ENCODE peak calls at places on chromosomes 11 and 22, in seven cellular contexts. N, I, E, Z, F, X and H are unnamed samples.

GRCh38 chr11:74025467-74026166 is 16.7 kb upstream of the UCP3 start:
- DNase-seq in N (no peak), F (no peak), Z (no peak), I (peak; percentile 87), X (no peak), E (no peak), H (no peak)

GRCh38 chr11:112266410-112266778 is 5.7 kb upstream of the PLET1 start:
- DNase-seq in N (no peak), F (no peak), I (no peak), E (no peak), Z (no peak), X (no peak), H (no peak)

GRCh38 chr11:103047837-103048236 is 44.1 kb downstream of the DCUN1D5 start:
- DNase-seq in I (no peak), Z (no peak), E (no peak), X (no peak), F (no peak), N (no peak), H (no peak)

GRCh38 chr11:123246749-123247497 is 51.9 kb upstream of the CLMP start:
- DNase-seq in F (no peak), I (peak; percentile 92), N (peak; percentile 83), X (peak; percentile 82), Z (peak; percentile 71), E (peak; percentile 83), H (peak; percentile 68)

GRCh38 chr11:124987096-124987495 is 33.1 kb downstream of the CCDC15 start:
- DNase-seq in F (no peak), Z (no peak), N (no peak), I (no peak), X (no peak), E (no peak), H (no peak)

GRCh38 chr11:119493712-119494111 is 70.7 kb upstream of the THY1 start:
- DNase-seq in Z (no peak), X (peak; percentile 35), E (no peak), F (no peak), N (no peak), I (peak; percentile 69), H (no peak)

GRCh38 chr22:36383110-36383581 is 4.6 kb downstream of the MYH9 start:
- DNase-seq in F (no peak), I (peak; percentile 87), X (no peak), Z (no peak), E (no peak), N (no peak), H (no peak)

GRCh38 chr22:32531228-32531627 is 56.6 kb downstream of the FBXO7 start:
- DNase-seq in N (no peak), E (no peak), Z (no peak), I (no peak), X (no peak), F (no peak), H (no peak)

GRCh38 chr22:20297414-20298109 is 22.3 kb downstream of the DGCR6L start:
- DNase-seq in E (no peak), N (no peak), Z (no peak), I (no peak), X (no peak), F (no peak), H (no peak)

GRCh38 chr11:102476812-102477211 is 24.2 kb upstream of the TMEM123 start:
- DNase-seq in X (no peak), Z (no peak), N (no peak), E (no peak), I (peak; percentile 81), F (no peak), H (no peak)

GRCh38 chr11:95991545-95991944 is 67.6 kb upstream of the MTMR2 start:
- DNase-seq in N (no peak), Z (no peak), E (no peak), X (peak; percentile 34), I (no peak), F (no peak), H (no peak)

GRCh38 chr11:22822204-22822603 is 7.4 kb downstream of the SVIP start:
- DNase-seq in F (no peak), N (no peak), I (no peak), Z (no peak), X (no peak), E (no peak), H (no peak)

GRCh38 chr22:49699476-49699875 is 128.2 kb downstream of the BRD1 start:
- DNase-seq in E (no peak), N (no peak), F (no peak), I (no peak), X (no peak), Z (no peak), H (no peak)

GRCh38 chr11:116505466-116506247 is 267.1 kb downstream of the BUD13 start:
- DNase-seq in F (no peak), N (no peak), E (no peak), Z (no peak), I (no peak), X (no peak), H (no peak)

GRCh38 chr22:45919504-45920286 is 57.3 kb downstream of the WNT7B start:
- DNase-seq in I (peak; percentile 86), Z (no peak), N (no peak), X (no peak), F (no peak), E (no peak), H (no peak)

GRCh38 chr11:32088117-32088941 is 2.5 kb upstream of the RCN1 start:
- DNase-seq in Z (no peak), X (peak; percentile 75), F (no peak), E (no peak), N (no peak), I (peak; percentile 83), H (no peak)

GRCh38 chr22:49768511-49768910 is 59.2 kb downstream of the BRD1 start:
- DNase-seq in I (no peak), F (no peak), X (no peak), Z (no peak), N (peak; percentile 24), E (peak; percentile 24), H (no peak)

GRCh38 chr22:30483169-30483568 is 11.4 kb upstream of the SEC14L3 start:
- DNase-seq in E (no peak), Z (no peak), F (no peak), I (no peak), N (no peak), X (no peak), H (no peak)

GRCh38 chr11:7485136-7485853 is at the start of gene OLFML1:
- DNase-seq in I (no peak), E (no peak), F (no peak), N (no peak), Z (no peak), X (peak; percentile 12), H (no peak)

GRCh38 chr22:37498289-37498909 is 12.2 kb upstream of the MFNG start:
- DNase-seq in I (no peak), E (peak; percentile 77), Z (peak; percentile 53), X (no peak), N (no peak), F (no peak), H (peak; percentile 47)

GRCh38 chr11:44992181-44992582 is 41.5 kb upstream of the TP53I11 start:
- DNase-seq in E (no peak), Z (no peak), N (no peak), I (no peak), F (no peak), X (no peak), H (no peak)

GRCh38 chr22:25497269-25497668 is 67.2 kb upstream of the GRK3 start:
- DNase-seq in F (no peak), N (no peak), Z (no peak), X (peak; percentile 25), I (no peak), E (no peak), H (no peak)

GRCh38 chr22:39207141-39208012 is 37.4 kb downstream of the PDGFB start:
- DNase-seq in N (no peak), Z (no peak), E (peak; percentile 27), I (peak; percentile 31), F (no peak), X (peak; percentile 8), H (no peak)

GRCh38 chr22:36373258-36373579 is 14.5 kb downstream of the MYH9 start:
- DNase-seq in N (no peak), Z (no peak), E (no peak), X (no peak), I (peak; percentile 58), F (no peak), H (no peak)

GRCh38 chr11:81869337-81870065 is 864.2 kb downstream of the FAM181B start:
- DNase-seq in Z (peak; percentile 25), F (no peak), E (peak; percentile 46), I (no peak), N (no peak), X (no peak), H (peak; percentile 48)

GRCh38 chr11:8442301-8442700 is 151.7 kb downstream of the STK33 start:
- DNase-seq in I (no peak), F (no peak), X (no peak), N (no peak), Z (no peak), E (no peak), H (no peak)

GRCh38 chr11:65873280-65874156 is 918 bp upstream of the EFEMP2 start:
- DNase-seq in E (peak; percentile 99), X (peak; percentile 96), N (peak; percentile 95), I (peak; percentile 98), Z (peak; percentile 98), F (peak; percentile 79), H (peak; percentile 96)

GRCh38 chr22:31447337-31447736 is 42.3 kb downstream of the EIF4ENIF1 start:
- DNase-seq in E (no peak), I (no peak), X (no peak), N (no peak), Z (no peak), F (no peak), H (no peak)

GRCh38 chr11:133834399-133835257 is 10.7 kb downstream of the SPATA19 start:
- DNase-seq in Z (no peak), X (no peak), E (no peak), I (no peak), N (no peak), F (no peak), H (no peak)

GRCh38 chr11:73980001-73980960 is 2.4 kb downstream of the UCP2 start:
- DNase-seq in I (peak; percentile 8), E (peak; percentile 79), Z (peak; percentile 21), X (peak; percentile 34), F (no peak), N (no peak), H (peak; percentile 43)

GRCh38 chr11:108319541-108320145 is 96.8 kb downstream of the ATM start:
- DNase-seq in E (no peak), N (no peak), Z (no peak), F (no peak), I (no peak), X (peak; percentile 16), H (no peak)

GRCh38 chr11:75797796-75798195 is 17.2 kb upstream of the UVRAG start:
- DNase-seq in X (peak; percentile 36), F (no peak), N (no peak), I (peak; percentile 56), Z (no peak), E (no peak), H (no peak)

GRCh38 chr22:29830585-29830984 is 7.5 kb downstream of the ASCC2 start:
- DNase-seq in Z (no peak), I (peak; percentile 39), N (no peak), X (no peak), E (no peak), F (no peak), H (no peak)

GRCh38 chr11:96736591-96736990 is 346.8 kb downstream of the JRKL start:
- DNase-seq in F (no peak), I (no peak), X (no peak), Z (no peak), E (no peak), N (no peak), H (no peak)

GRCh38 chr22:37017356-37017755 is 1.9 kb downstream of the TST start:
- DNase-seq in X (no peak), N (no peak), I (no peak), E (no peak), Z (no peak), F (no peak), H (no peak)

GRCh38 chr11:2127357-2127971 is 11.7 kb downstream of the IGF2 start:
- DNase-seq in N (no peak), E (no peak), Z (no peak), X (no peak), F (no peak), I (no peak), H (no peak)

GRCh38 chr11:71154406-71154805 is 98.0 kb downstream of the SHANK2 start:
- DNase-seq in X (no peak), I (no peak), Z (no peak), E (no peak), N (no peak), F (no peak), H (no peak)

GRCh38 chr11:8839957-8840945 is 70.7 kb upstream of the AKIP1 start:
- DNase-seq in I (peak; percentile 27), N (peak; percentile 51), Z (no peak), F (no peak), E (no peak), X (no peak), H (no peak)